ENCODE peak calls at places on chromosomes 12 and 14, in five cellular contexts. Y, B, F, S and Z are unnamed samples.

GRCh38 chr12:15155271-15155670 is 65.9 kb downstream of the RERG start:
- DNase-seq in Y (no peak), B (peak; percentile 38), F (no peak), S (no peak), Z (no peak)

GRCh38 chr14:66746316-66747006 is 238.5 kb downstream of the GPHN start:
- DNase-seq in Y (no peak), B (no peak), F (peak; percentile 8), S (no peak), Z (peak; percentile 72)

GRCh38 chr12:40648519-40648918 is 43.7 kb upstream of the CNTN1 start:
- DNase-seq in Y (no peak), B (no peak), F (peak; percentile 7), S (no peak), Z (no peak)

GRCh38 chr12:49923035-49923644 is 19.4 kb upstream of the FAIM2 start:
- DNase-seq in Y (no peak), B (no peak), F (no peak), S (no peak), Z (no peak)

GRCh38 chr12:100827901-100828520 is 33.4 kb downstream of the ANO4 start:
- DNase-seq in Y (no peak), B (no peak), F (peak; percentile 20), S (peak; percentile 1), Z (peak; percentile 32)

GRCh38 chr12:118330421-118331018 is 42.2 kb downstream of the TAOK3 start:
- DNase-seq in Y (no peak), B (no peak), F (no peak), S (no peak), Z (no peak)

GRCh38 chr12:82596484-82596883 is 90.2 kb upstream of the TMTC2 start:
- DNase-seq in Y (no peak), B (no peak), F (no peak), S (no peak), Z (no peak)

GRCh38 chr12:50507474-50507838 is 2.7 kb downstream of the DIP2B start:
- DNase-seq in Y (no peak), B (no peak), F (no peak), S (no peak), Z (no peak)

GRCh38 chr12:82818276-82819035 is 131.8 kb downstream of the TMTC2 start:
- DNase-seq in Y (no peak), B (no peak), F (no peak), S (no peak), Z (no peak)

GRCh38 chr14:92397140-92397815 is 74.3 kb downstream of the SLC24A4 start:
- DNase-seq in Y (no peak), B (no peak), F (peak; percentile 62), S (no peak), Z (peak; percentile 75)

GRCh38 chr14:27427796-27428195 is 830.0 kb upstream of the NOVA1 start:
- DNase-seq in Y (no peak), B (no peak), F (peak; percentile 75), S (no peak), Z (peak; percentile 50)

GRCh38 chr14:41606249-41607118 is at the start of gene LRFN5:
- DNase-seq in Y (no peak), B (no peak), F (no peak), S (peak; percentile 49), Z (no peak)

GRCh38 chr14:89900822-89901221 is 53.7 kb downstream of the EFCAB11 start:
- DNase-seq in Y (no peak), B (no peak), F (no peak), S (no peak), Z (no peak)

GRCh38 chr12:23781118-23781517 is 168.4 kb downstream of the SOX5 start:
- DNase-seq in Y (no peak), B (no peak), F (no peak), S (no peak), Z (no peak)

GRCh38 chr12:55816876-55817351 is 610 bp downstream of the SARNP start:
- DNase-seq in Y (no peak), B (no peak), F (no peak), S (no peak), Z (peak; percentile 47)

GRCh38 chr12:130563322-130563721 is 152.8 kb downstream of the RIMBP2 start:
- DNase-seq in Y (no peak), B (no peak), F (no peak), S (no peak), Z (no peak)

GRCh38 chr14:75513911-75514672 is 8.2 kb upstream of the BATF start:
- DNase-seq in Y (no peak), B (no peak), F (no peak), S (no peak), Z (no peak)

GRCh38 chr12:129911437-129912049 is 7.7 kb upstream of the TMEM132D start:
- DNase-seq in Y (no peak), B (peak; percentile 63), F (peak; percentile 0), S (peak; percentile 62), Z (peak; percentile 64)

GRCh38 chr12:10722502-10722904 is 620 bp downstream of the YBX3 start:
- DNase-seq in Y (peak; percentile 5), B (peak; percentile 43), F (no peak), S (peak; percentile 22), Z (peak; percentile 75)

GRCh38 chr14:39034481-39035296 is 68.3 kb downstream of the SEC23A start:
- DNase-seq in Y (no peak), B (no peak), F (no peak), S (no peak), Z (peak; percentile 20)

GRCh38 chr14:80150301-80150700 is 61.0 kb downstream of the DIO2 start:
- DNase-seq in Y (no peak), B (no peak), F (peak; percentile 54), S (no peak), Z (peak; percentile 14)

GRCh38 chr12:57093412-57094193 is 4.7 kb downstream of the NAB2 start:
- DNase-seq in Y (peak; percentile 32), B (peak; percentile 55), F (no peak), S (peak; percentile 62), Z (peak; percentile 55)